ENCODE peak calls at places on chromosomes 5 and 9, in four cellular contexts. D is tibial nerve, L is spleen, J is endothelial cell of umbilical vein. V is an unnamed sample.

GRCh38 chr5:76615759-76616158 is 7.4 kb downstream of the F2RL2 start:
- DNase-seq in L (no peak), D (no peak), J (no peak), V (no peak)

GRCh38 chr9:119968837-119969707 is 599.8 kb upstream of the BRINP1 start:
- DNase-seq in L (peak; percentile 90), D (peak; percentile 50), J (peak; percentile 40), V (peak; percentile 46)

GRCh38 chr5:147051193-147051592 is 172.6 kb upstream of the PPP2R2B start:
- DNase-seq in D (no peak), L (no peak), J (no peak), V (no peak)

GRCh38 chr9:131679261-131680020 is 60.4 kb downstream of the RAPGEF1 start:
- DNase-seq in L (no peak), J (no peak), D (no peak), V (no peak)

GRCh38 chr9:31136524-31136923 is 1247.9 kb upstream of the ACO1 start:
- DNase-seq in J (no peak), L (no peak), D (no peak), V (no peak)

GRCh38 chr5:485943-486491 is 38.2 kb downstream of the SLC9A3 start:
- DNase-seq in L (no peak), D (no peak), J (no peak), V (no peak)

GRCh38 chr5:77129386-77129785 is 42.3 kb upstream of the ZBED3 start:
- DNase-seq in J (peak; percentile 17), D (no peak), L (no peak), V (no peak)

GRCh38 chr5:1110930-1111726 is 735 bp downstream of the SLC12A7 start:
- DNase-seq in D (no peak), L (no peak), J (peak; percentile 15), V (no peak)

GRCh38 chr9:134206317-134207300 is 42.2 kb upstream of the RNU6ATAC start:
- DNase-seq in L (peak; percentile 30), D (no peak), J (no peak), V (peak; percentile 74)

GRCh38 chr5:174919351-174919750 is 195.0 kb downstream of the MSX2 start:
- DNase-seq in J (no peak), D (no peak), L (no peak), V (no peak)

GRCh38 chr9:4939118-4939561 is 45.9 kb upstream of the JAK2 start:
- DNase-seq in L (no peak), D (no peak), J (peak; percentile 13), V (no peak)

GRCh38 chr5:38640012-38640395 is 83.6 kb upstream of the LIFR start:
- DNase-seq in J (no peak), D (no peak), L (no peak), V (no peak)

GRCh38 chr9:83336696-83337095 is 201.5 kb downstream of the FRMD3 start:
- DNase-seq in J (no peak), D (no peak), L (no peak), V (no peak)

GRCh38 chr5:142087920-142088679 is 20.5 kb upstream of the NDFIP1 start:
- DNase-seq in D (no peak), J (no peak), L (no peak), V (peak; percentile 72)

GRCh38 chr5:9545301-9545958 is 445 bp downstream of the SEMA5A start:
- DNase-seq in D (peak; percentile 19), J (no peak), L (peak; percentile 74), V (peak; percentile 87)

GRCh38 chr9:94941211-94941875 is 214.8 kb downstream of the AOPEP start:
- DNase-seq in L (no peak), J (peak; percentile 90), D (no peak), V (no peak)

GRCh38 chr5:139863361-139863760 is 67.8 kb downstream of the PSD2 start:
- DNase-seq in D (no peak), J (no peak), L (no peak), V (no peak)

GRCh38 chr9:72232778-72233177 is 83.5 kb downstream of the GDA start:
- DNase-seq in L (no peak), D (no peak), J (no peak), V (no peak)

GRCh38 chr5:14325369-14325768 is 182.2 kb downstream of the TRIO start:
- DNase-seq in J (no peak), L (no peak), D (no peak), V (peak; percentile 29)

GRCh38 chr9:129283290-129283691 is 105.2 kb upstream of the IER5L start:
- DNase-seq in J (no peak), L (peak; percentile 71), D (peak; percentile 5), V (no peak)

GRCh38 chr9:135771401-135772051 is 69.5 kb downstream of the KCNT1 start:
- DNase-seq in L (no peak), J (no peak), D (no peak), V (no peak)

GRCh38 chr5:73380710-73381586 is 67.6 kb downstream of the FOXD1 start:
- DNase-seq in D (no peak), L (no peak), J (no peak), V (no peak)
- H3K4me3 ChIP-seq in D (peak overlapping the region; percentile 33), L (peak overlapping the region; percentile 20), J (no peak overlapping the region), V (no peak overlapping the region)

GRCh38 chr9:100697339-100697738 is 119.5 kb downstream of the CAVIN4 start:
- DNase-seq in J (no peak), L (no peak), D (no peak), V (no peak)

DNA sequence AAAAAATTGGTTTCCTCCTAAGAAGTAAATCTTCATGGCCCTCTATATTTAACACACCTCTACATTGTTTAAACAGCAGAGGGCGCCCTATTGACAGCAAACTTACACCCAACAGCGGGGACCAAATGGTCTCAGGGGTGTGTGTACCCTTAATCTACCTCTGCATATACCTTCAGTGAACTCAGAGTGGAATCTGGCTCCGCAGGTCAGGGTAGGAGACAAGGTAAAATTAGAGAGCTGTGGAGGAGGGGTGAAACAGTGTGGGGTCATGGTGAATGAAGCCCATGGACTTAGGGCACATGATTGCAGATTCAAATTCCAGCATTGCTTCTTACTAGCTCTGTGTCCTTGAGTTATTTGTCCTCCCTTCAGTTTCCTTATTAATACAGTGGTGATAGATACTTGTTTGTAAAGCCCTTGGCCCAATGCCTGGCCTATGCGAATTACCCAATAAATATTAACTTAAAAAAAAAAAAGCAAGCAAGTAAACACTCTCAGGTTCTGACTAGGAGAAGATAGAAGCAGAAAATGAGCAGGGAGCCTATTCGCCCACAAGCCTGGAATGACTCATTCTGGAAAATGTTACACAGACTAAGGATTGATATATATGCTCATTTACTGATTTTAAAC is 122.9 kb downstream of the CAVIN4 start:
- DNase-seq in D (no peak), L (no peak), J (peak; percentile 38), V (no peak)
- TF ChIP-seq CTCF in D (peak; percentile 33), L (peak; percentile 20), J (peak; percentile 42), V (no peak)

DNA sequence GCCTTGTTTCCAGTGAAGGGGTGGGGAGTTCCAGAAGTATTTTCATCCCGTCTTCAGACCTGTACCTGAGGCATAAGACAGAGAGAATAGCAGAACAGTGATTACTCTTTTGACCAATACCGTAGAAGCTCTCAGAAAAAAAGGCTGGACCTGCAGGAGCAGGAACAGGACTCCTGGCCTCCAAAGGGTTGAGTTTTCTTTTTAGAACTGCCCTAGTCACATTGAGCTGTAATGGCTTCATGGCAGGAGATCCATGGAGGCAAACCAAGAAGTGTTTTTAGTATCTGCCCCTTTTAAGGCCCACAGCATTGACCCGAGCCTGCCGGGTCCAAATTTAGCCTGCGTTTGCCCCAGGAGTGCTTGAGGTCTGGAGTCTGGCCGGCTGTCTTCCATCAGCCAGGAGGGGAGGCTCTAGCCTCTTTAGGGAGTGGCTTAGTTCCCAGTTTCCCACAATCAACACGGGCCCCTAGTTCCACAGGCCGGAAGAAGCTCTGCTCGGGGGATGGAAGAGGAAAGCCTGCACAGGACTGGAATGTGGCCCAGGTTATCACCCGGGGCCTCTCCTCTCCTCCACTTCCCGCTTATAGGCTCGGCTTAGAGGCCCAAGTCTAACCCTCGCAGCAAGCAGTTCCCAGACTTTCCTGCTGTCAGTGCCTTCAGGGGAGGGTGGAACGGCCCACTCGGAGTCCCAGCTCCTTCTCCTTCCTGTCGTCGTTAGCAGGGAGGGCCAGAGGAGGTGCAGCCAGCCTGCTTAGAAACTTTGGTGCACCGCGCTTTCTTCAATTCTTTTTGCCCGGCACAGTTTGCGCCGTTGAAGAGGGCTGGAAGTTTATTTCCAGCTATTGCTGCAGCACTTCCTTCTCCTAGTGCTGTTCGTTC is 80.7 kb downstream of the C9orf152 start:
- DNase-seq in J (peak; percentile 80), L (peak; percentile 78), D (peak; percentile 36), V (no peak)
- TF ChIP-seq POLR2A in J (peak; percentile 40), L (no peak), D (peak; percentile 36), V (no peak)

GRCh38 chr9:121567142-121568100 is 67.8 kb upstream of the GGTA1 start:
- DNase-seq in J (peak; percentile 46), L (no peak), D (no peak), V (no peak)
- H3K4me3 ChIP-seq in J (peak overlapping the region; percentile 1), L (no peak overlapping the region), D (no peak overlapping the region), V (no peak overlapping the region)

V was measured in lower leg skin.